ENCODE peak calls at places on chromosome 14, in four cellular contexts. V, A, J and O are unnamed samples.

GRCh38 chr14:76320486-76320885 is 55.5 kb upstream of the ESRRB start:
- DNase-seq in V (peak; percentile 9), A (no peak), J (no peak), O (no peak)

GRCh38 chr14:106652494-106652893 is 1126.1 kb downstream of the TMEM121 start:
- DNase-seq in V (no peak), A (peak; percentile 41), J (no peak), O (peak; percentile 10)

GRCh38 chr14:58969951-58970751 is 218.3 kb upstream of the DAAM1 start:
- DNase-seq in V (peak; percentile 79), A (no peak), J (peak; percentile 56), O (no peak)

GRCh38 chr14:50139192-50139591 is 22.8 kb upstream of the VCPKMT start:
- DNase-seq in V (no peak), A (no peak), J (no peak), O (no peak)

GRCh38 chr14:25911831-25912230 is 686.0 kb downstream of the NOVA1 start:
- DNase-seq in V (no peak), A (no peak), J (no peak), O (no peak)

GRCh38 chr14:74476607-74477006 is 16.5 kb downstream of the NPC2 start:
- DNase-seq in V (no peak), A (no peak), J (no peak), O (no peak)

GRCh38 chr14:75824328-75824727 is 157.5 kb downstream of the TGFB3 start:
- DNase-seq in V (no peak), A (no peak), J (no peak), O (no peak)

GRCh38 chr14:104221071-104221625 is 82.8 kb downstream of the KIF26A start:
- DNase-seq in V (no peak), A (no peak), J (no peak), O (no peak)

GRCh38 chr14:64232095-64232830 is 61.9 kb downstream of the ESR2 start:
- DNase-seq in V (no peak), A (no peak), J (no peak), O (no peak)

GRCh38 chr14:88005978-88006851 is 1.3 kb downstream of the GPR65 start:
- DNase-seq in V (no peak), A (no peak), J (no peak), O (no peak)

GRCh38 chr14:100025111-100025510 is 40.1 kb upstream of the EVL start:
- DNase-seq in V (peak; percentile 84), A (no peak), J (no peak), O (no peak)